ENCODE peak calls at places on chromosomes 2 and 18, in nine cellular contexts. One of them, this sample, is unnamed.

GRCh38 chr2:147223119-147223518 is 621.7 kb upstream of the ACVR2A start:
- DNase-seq in A549: no peak
- DNase-seq in spleen: no peak
- DNase-seq in GM23338: no peak
- DNase-seq in tibial nerve: no peak
- DNase-seq in HCT116: no peak
- DNase-seq in SK-N-SH: no peak
- DNase-seq in H9: no peak
- DNase-seq in right lobe of liver: no peak
- DNase-seq in this sample: no peak

GRCh38 chr2:171485116-171485515 is 37.2 kb upstream of the CYBRD1 start:
- DNase-seq in SK-N-SH: no peak
- DNase-seq in tibial nerve: no peak
- DNase-seq in H9: no peak
- DNase-seq in HCT116: no peak
- DNase-seq in GM23338: no peak
- DNase-seq in spleen: no peak
- DNase-seq in A549: no peak
- DNase-seq in right lobe of liver: no peak
- DNase-seq in this sample: no peak

GRCh38 chr2:173448938-173449471 is 94.3 kb downstream of the CDCA7 start:
- DNase-seq in H9: peak
- DNase-seq in GM23338: peak
- DNase-seq in HCT116: peak
- DNase-seq in tibial nerve: no peak
- DNase-seq in right lobe of liver: peak
- DNase-seq in spleen: peak
- DNase-seq in SK-N-SH: peak
- DNase-seq in A549: peak
- DNase-seq in this sample: peak

GRCh38 chr2:63444565-63445288 is 143.6 kb downstream of the WDPCP start:
- DNase-seq in A549: no peak
- DNase-seq in GM23338: no peak
- DNase-seq in HCT116: no peak
- DNase-seq in spleen: no peak
- DNase-seq in tibial nerve: no peak
- DNase-seq in right lobe of liver: no peak
- DNase-seq in SK-N-SH: no peak
- DNase-seq in H9: no peak
- DNase-seq in this sample: no peak

GRCh38 chr18:2482711-2483475 is 88.4 kb downstream of the METTL4 start:
- DNase-seq in H9: no peak
- DNase-seq in GM23338: no peak
- DNase-seq in HCT116: no peak
- DNase-seq in spleen: no peak
- DNase-seq in A549: no peak
- DNase-seq in SK-N-SH: peak
- DNase-seq in tibial nerve: no peak
- DNase-seq in right lobe of liver: no peak
- DNase-seq in this sample: no peak

GRCh38 chr2:25664531-25665307 is 8.7 kb downstream of the DTNB start:
- DNase-seq in right lobe of liver: no peak
- DNase-seq in H9: peak
- DNase-seq in GM23338: peak
- DNase-seq in HCT116: peak
- DNase-seq in SK-N-SH: peak
- DNase-seq in tibial nerve: peak
- DNase-seq in A549: peak
- DNase-seq in spleen: no peak
- DNase-seq in this sample: peak

GRCh38 chr2:39803839-39804238 is 24.8 kb upstream of the THUMPD2 start:
- DNase-seq in spleen: no peak
- DNase-seq in tibial nerve: no peak
- DNase-seq in right lobe of liver: no peak
- DNase-seq in GM23338: no peak
- DNase-seq in SK-N-SH: no peak
- DNase-seq in HCT116: no peak
- DNase-seq in H9: no peak
- DNase-seq in A549: no peak
- DNase-seq in this sample: no peak

GRCh38 chr2:46575467-46575866 is 96.1 kb downstream of the TMEM247 start:
- DNase-seq in right lobe of liver: no peak
- DNase-seq in H9: no peak
- DNase-seq in tibial nerve: no peak
- DNase-seq in GM23338: no peak
- DNase-seq in spleen: no peak
- DNase-seq in A549: no peak
- DNase-seq in SK-N-SH: no peak
- DNase-seq in HCT116: no peak
- DNase-seq in this sample: no peak

GRCh38 chr2:160920791-160921303 is 239.4 kb upstream of the TANK start:
- DNase-seq in spleen: no peak
- DNase-seq in H9: no peak
- DNase-seq in right lobe of liver: no peak
- DNase-seq in GM23338: no peak
- DNase-seq in HCT116: no peak
- DNase-seq in A549: no peak
- DNase-seq in SK-N-SH: peak
- DNase-seq in tibial nerve: no peak
- DNase-seq in this sample: no peak

GRCh38 chr2:168089200-168089599 is 158.2 kb downstream of the STK39 start:
- DNase-seq in right lobe of liver: no peak
- DNase-seq in SK-N-SH: no peak
- DNase-seq in tibial nerve: no peak
- DNase-seq in H9: no peak
- DNase-seq in spleen: no peak
- DNase-seq in A549: no peak
- DNase-seq in GM23338: no peak
- DNase-seq in HCT116: no peak
- DNase-seq in this sample: no peak

GRCh38 chr2:120465989-120466703 is 120.2 kb downstream of the INHBB start:
- DNase-seq in H9: peak
- DNase-seq in spleen: peak
- DNase-seq in tibial nerve: no peak
- DNase-seq in SK-N-SH: no peak
- DNase-seq in GM23338: peak
- DNase-seq in right lobe of liver: no peak
- DNase-seq in HCT116: no peak
- DNase-seq in A549: no peak
- DNase-seq in this sample: peak

GRCh38 chr2:120466704-120467054 is 120.7 kb downstream of the INHBB start:
- DNase-seq in HCT116: no peak
- DNase-seq in tibial nerve: no peak
- DNase-seq in right lobe of liver: no peak
- DNase-seq in H9: no peak
- DNase-seq in GM23338: no peak
- DNase-seq in A549: no peak
- DNase-seq in SK-N-SH: no peak
- DNase-seq in spleen: no peak
- DNase-seq in this sample: no peak

GRCh38 chr2:120464448-120464931 is 118.6 kb downstream of the INHBB start:
- DNase-seq in H9: no peak
- DNase-seq in spleen: peak
- DNase-seq in A549: no peak
- DNase-seq in tibial nerve: no peak
- DNase-seq in right lobe of liver: no peak
- DNase-seq in HCT116: no peak
- DNase-seq in SK-N-SH: no peak
- DNase-seq in GM23338: no peak
- DNase-seq in this sample: no peak

GRCh38 chr2:120465012-120465700 is 119.2 kb downstream of the INHBB start:
- DNase-seq in spleen: peak
- DNase-seq in SK-N-SH: no peak
- DNase-seq in HCT116: no peak
- DNase-seq in tibial nerve: no peak
- DNase-seq in H9: no peak
- DNase-seq in A549: no peak
- DNase-seq in GM23338: no peak
- DNase-seq in right lobe of liver: no peak
- DNase-seq in this sample: no peak

DNA sequence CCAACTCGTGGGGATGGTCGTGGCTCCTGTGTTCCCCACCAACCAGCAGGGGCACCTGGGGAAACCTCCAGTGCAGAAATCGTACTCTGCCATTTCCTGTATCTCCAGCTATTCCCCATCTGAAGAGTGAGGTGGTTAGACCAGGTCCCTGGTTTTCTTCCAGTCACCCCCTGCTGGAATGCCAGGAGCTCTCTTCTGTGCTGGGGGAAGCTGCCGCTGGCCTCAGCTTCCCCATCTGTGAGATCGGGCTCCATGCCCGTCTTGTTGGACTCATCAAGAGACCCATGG is 119.7 kb downstream of the INHBB start:
- DNase-seq in right lobe of liver: no peak
- DNase-seq in A549: no peak
- DNase-seq in GM23338: no peak
- DNase-seq in spleen: no peak
- DNase-seq in H9: no peak
- DNase-seq in SK-N-SH: no peak
- DNase-seq in HCT116: no peak
- DNase-seq in tibial nerve: no peak
- DNase-seq in this sample: no peak
- H3K27ac ChIP-seq in right lobe of liver: no peak
- H3K27ac ChIP-seq in A549: peak
- H3K27ac ChIP-seq in GM23338: no peak
- H3K27ac ChIP-seq in spleen: no peak
- H3K27ac ChIP-seq in H9: no peak
- H3K27ac ChIP-seq in SK-N-SH: no peak
- H3K27ac ChIP-seq in HCT116: no peak
- H3K27ac ChIP-seq in tibial nerve: no peak
- H3K27ac ChIP-seq in this sample: peak

DNA sequence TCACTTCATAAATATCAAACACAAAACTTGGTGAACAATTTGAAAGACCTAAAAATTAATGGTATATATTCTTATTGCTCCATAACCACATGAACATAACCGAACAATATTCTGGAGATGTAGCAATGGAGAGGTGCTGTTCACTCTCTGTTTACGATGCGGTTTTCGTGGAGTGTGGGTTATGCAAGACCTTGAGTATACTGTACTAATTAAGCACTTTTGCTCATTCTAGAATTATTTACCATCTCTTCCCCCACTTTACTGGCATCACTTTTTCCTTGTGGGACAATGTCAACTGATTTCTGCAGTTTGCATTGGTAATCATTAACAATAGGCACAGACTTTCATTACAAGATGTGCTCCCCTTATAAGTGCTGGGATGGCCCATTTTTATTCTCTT is 97.6 kb downstream of the RAPH1 start:
- DNase-seq in HCT116: no peak
- DNase-seq in GM23338: no peak
- DNase-seq in SK-N-SH: no peak
- DNase-seq in spleen: no peak
- DNase-seq in A549: no peak
- DNase-seq in right lobe of liver: no peak
- DNase-seq in H9: no peak
- DNase-seq in tibial nerve: no peak
- DNase-seq in this sample: no peak
- TF ChIP-seq CTCF in HCT116: no peak
- TF ChIP-seq CTCF in GM23338: no peak
- TF ChIP-seq CTCF in SK-N-SH: no peak
- TF ChIP-seq CTCF in spleen: no peak
- TF ChIP-seq CTCF in A549: no peak
- TF ChIP-seq CTCF in right lobe of liver: no peak
- TF ChIP-seq CTCF in H9: no peak
- TF ChIP-seq CTCF in tibial nerve: no peak
- TF ChIP-seq CTCF in this sample: no peak

GRCh38 chr2:106126295-106126694 is 67.8 kb downstream of the UXS1 start:
- DNase-seq in A549: no peak
- DNase-seq in HCT116: no peak
- DNase-seq in H9: no peak
- DNase-seq in GM23338: no peak
- DNase-seq in right lobe of liver: no peak
- DNase-seq in SK-N-SH: no peak
- DNase-seq in tibial nerve: no peak
- DNase-seq in spleen: no peak
- DNase-seq in this sample: no peak
- H3K27ac ChIP-seq in A549: no peak
- H3K27ac ChIP-seq in HCT116: no peak
- H3K27ac ChIP-seq in H9: no peak
- H3K27ac ChIP-seq in GM23338: no peak
- H3K27ac ChIP-seq in right lobe of liver: no peak
- H3K27ac ChIP-seq in SK-N-SH: no peak
- H3K27ac ChIP-seq in tibial nerve: no peak
- H3K27ac ChIP-seq in spleen: no peak
- H3K27ac ChIP-seq in this sample: no peak

DNA sequence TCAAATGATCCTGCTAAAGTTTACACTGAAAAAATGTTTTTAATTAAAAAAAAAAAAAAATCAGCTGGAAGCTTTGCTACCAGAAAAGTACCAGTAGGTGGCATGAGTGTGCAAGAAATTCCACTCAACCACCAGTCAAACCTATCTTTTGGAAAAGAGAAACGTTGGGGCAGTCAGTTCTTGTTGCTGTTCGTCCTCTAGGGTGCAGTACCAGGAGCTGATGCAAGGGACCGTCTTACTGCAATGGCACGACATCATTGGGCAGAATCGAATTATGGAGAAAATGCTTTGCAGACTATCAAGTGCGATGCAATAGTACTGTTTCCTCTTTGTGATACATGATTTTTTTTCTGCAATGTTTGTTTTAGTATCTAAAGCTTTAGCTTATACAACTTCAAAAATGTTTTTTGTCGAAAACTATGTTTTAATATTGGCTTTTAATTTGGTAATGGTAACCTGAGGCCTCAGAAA is 18.3 kb downstream of the YPEL5 start:
- DNase-seq in H9: peak
- DNase-seq in GM23338: peak
- DNase-seq in SK-N-SH: peak
- DNase-seq in spleen: no peak
- DNase-seq in tibial nerve: no peak
- DNase-seq in right lobe of liver: no peak
- DNase-seq in A549: peak
- DNase-seq in HCT116: peak
- DNase-seq in this sample: peak
- TF ChIP-seq CTCF in H9: peak
- TF ChIP-seq CTCF in GM23338: peak
- TF ChIP-seq CTCF in SK-N-SH: peak
- TF ChIP-seq CTCF in spleen: peak
- TF ChIP-seq CTCF in tibial nerve: peak
- TF ChIP-seq CTCF in right lobe of liver: peak
- TF ChIP-seq CTCF in A549: peak
- TF ChIP-seq CTCF in HCT116: peak
- TF ChIP-seq CTCF in this sample: peak